ENCODE peak calls at places on chromosomes 5 and 9, in four cellular contexts. A is HFF-Myc, I is heart left ventricle, E is upper lobe of right lung. Q is an unnamed sample.

GRCh38 chr9:98795970-98796363 is 388 bp downstream of the ANKS6 start:
- DNase-seq in A (no peak), I (peak; percentile 42), E (peak; percentile 77), Q (no peak)

GRCh38 chr9:15529566-15530324 is 19.0 kb upstream of the PSIP1 start:
- DNase-seq in E (no peak), A (no peak), I (no peak), Q (no peak)

GRCh38 chr5:157076558-157076957 is 17.6 kb upstream of the HAVCR1 start:
- DNase-seq in I (no peak), A (peak; percentile 16), E (no peak), Q (peak; percentile 6)

GRCh38 chr5:146890733-146891440 is 12.3 kb upstream of the PPP2R2B start:
- DNase-seq in A (no peak), E (no peak), I (no peak), Q (peak; percentile 2)

GRCh38 chr5:139908749-139909148 is 113.1 kb downstream of the PSD2 start:
- DNase-seq in E (peak; percentile 51), I (no peak), A (no peak), Q (peak; percentile 54)

GRCh38 chr9:91825866-91826265 is 124.2 kb downstream of the ROR2 start:
- DNase-seq in E (no peak), I (no peak), A (no peak), Q (no peak)

GRCh38 chr5:173065155-173065554 is 9.0 kb downstream of the CREBRF start:
- DNase-seq in I (no peak), A (no peak), E (no peak), Q (no peak)

GRCh38 chr9:26308328-26308727 is 584.3 kb downstream of the CAAP1 start:
- DNase-seq in I (no peak), A (no peak), E (no peak), Q (no peak)

GRCh38 chr5:18507114-18507513 is 872.9 kb downstream of the TAF11L14 start:
- DNase-seq in E (no peak), A (no peak), I (no peak), Q (no peak)

GRCh38 chr9:100869321-100869720 is 159.2 kb upstream of the PLPPR1 start:
- DNase-seq in A (no peak), I (no peak), E (no peak), Q (no peak)

GRCh38 chr9:98732801-98733200 is 24.1 kb upstream of the GABBR2 start:
- DNase-seq in I (no peak), A (no peak), E (no peak), Q (no peak)

GRCh38 chr9:96139592-96140251 is 162.3 kb downstream of the HSD17B3 start:
- DNase-seq in E (no peak), I (peak; percentile 69), A (peak; percentile 74), Q (peak; percentile 82)

GRCh38 chr5:167699434-167699833 is 592.0 kb upstream of the WWC1 start:
- DNase-seq in A (peak; percentile 94), E (no peak), I (no peak), Q (peak; percentile 97)

DNA sequence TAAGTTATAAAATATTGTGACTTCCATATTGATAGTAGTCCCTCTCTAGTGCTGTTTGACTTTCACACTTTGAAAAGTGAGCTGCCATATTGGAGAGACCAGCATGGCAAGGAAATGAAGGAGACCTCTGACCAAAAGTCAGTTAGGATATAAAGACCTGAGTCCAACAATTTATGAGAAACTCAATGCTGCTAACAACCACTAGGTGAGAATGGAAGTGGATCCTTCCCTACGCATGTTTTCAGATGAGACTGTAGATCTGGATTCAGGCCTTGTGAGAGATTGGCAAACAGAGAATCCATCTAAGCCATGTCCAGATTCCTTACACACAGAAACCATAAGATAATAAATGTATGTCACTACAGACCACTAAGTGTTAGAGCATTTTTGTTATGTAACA is 81.6 kb downstream of the CTNND2 start:
- DNase-seq in I (no peak), A (no peak), E (no peak), Q (no peak)
- TF ChIP-seq CTCF in I (no peak), A (no peak), E (no peak), Q (no peak)

GRCh38 chr9:36166150-36166927 is 2.8 kb upstream of the CCIN start:
- DNase-seq in E (peak; percentile 90), A (peak; percentile 49), I (peak; percentile 83), Q (peak; percentile 82)
- H3K4me3 ChIP-seq in E (peak overlapping the region; percentile 51), A (peak overlapping the region; percentile 44), I (peak overlapping the region; percentile 29), Q (peak overlapping the region; percentile 52)

GRCh38 chr5:53089481-53089976 is 20.0 kb downstream of the MOCS2 start:
- DNase-seq in E (no peak), A (no peak), I (no peak), Q (no peak)

GRCh38 chr5:53092242-53092641 is 17.3 kb downstream of the MOCS2 start:
- DNase-seq in E (no peak), I (no peak), A (no peak), Q (no peak)

GRCh38 chr5:53090229-53090628 is 19.3 kb downstream of the MOCS2 start:
- DNase-seq in A (no peak), I (no peak), E (no peak), Q (no peak)

GRCh38 chr5:53087596-53087995 is 22.0 kb downstream of the MOCS2 start:
- DNase-seq in I (no peak), E (no peak), A (no peak), Q (no peak)

GRCh38 chr5:53091304-53091703 is 18.3 kb downstream of the MOCS2 start:
- DNase-seq in A (no peak), I (no peak), E (no peak), Q (peak; percentile 62)
- TF ChIP-seq CTCF in A (peak; percentile 3), I (no peak), E (no peak), Q (peak; percentile 10)

GRCh38 chr5:73233461-73234151 is 60.6 kb downstream of the TMEM174 start:
- DNase-seq in E (no peak), I (peak; percentile 25), A (no peak), Q (no peak)
- H3K4me3 ChIP-seq in E (peak overlapping the region; percentile 43), I (peak overlapping the region; percentile 37), A (no peak overlapping the region), Q (no peak overlapping the region)

GRCh38 chr5:109819878-109820277 is 130.2 kb downstream of the MAN2A1 start:
- DNase-seq in I (no peak), A (no peak), E (no peak), Q (no peak)
- TF ChIP-seq CTCF in I (no peak), A (no peak), E (peak; percentile 9), Q (no peak)

DNA sequence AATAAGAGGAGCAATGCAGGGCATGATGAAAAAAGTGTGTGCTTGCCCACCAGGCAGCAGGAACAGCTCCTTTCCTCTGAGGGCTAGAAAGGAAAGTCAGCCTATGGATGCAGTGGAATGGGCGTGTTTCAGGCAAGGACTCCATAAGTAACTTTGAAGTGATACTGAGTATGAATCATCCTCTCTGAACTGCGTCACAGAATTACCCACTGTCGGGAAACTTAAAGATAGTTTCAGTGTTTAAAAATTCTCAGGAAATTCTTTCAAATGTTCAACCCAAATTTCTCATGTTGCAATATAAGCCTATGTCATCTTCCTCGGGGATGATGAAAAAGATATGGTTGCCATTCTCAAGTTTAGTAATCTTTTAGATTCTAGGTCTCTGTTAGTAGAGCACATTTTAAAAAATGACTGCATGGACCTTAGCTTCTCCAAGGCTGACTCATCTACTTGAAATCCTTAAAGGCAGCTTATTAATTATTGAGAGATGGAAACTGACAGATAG is 27.7 kb downstream of the PTCD2 start:
- DNase-seq in E (no peak), I (no peak), A (peak; percentile 72), Q (peak; percentile 95)
- H3K4me3 ChIP-seq in E (no peak overlapping the region), I (no peak overlapping the region), A (no peak overlapping the region), Q (no peak overlapping the region)

DNA sequence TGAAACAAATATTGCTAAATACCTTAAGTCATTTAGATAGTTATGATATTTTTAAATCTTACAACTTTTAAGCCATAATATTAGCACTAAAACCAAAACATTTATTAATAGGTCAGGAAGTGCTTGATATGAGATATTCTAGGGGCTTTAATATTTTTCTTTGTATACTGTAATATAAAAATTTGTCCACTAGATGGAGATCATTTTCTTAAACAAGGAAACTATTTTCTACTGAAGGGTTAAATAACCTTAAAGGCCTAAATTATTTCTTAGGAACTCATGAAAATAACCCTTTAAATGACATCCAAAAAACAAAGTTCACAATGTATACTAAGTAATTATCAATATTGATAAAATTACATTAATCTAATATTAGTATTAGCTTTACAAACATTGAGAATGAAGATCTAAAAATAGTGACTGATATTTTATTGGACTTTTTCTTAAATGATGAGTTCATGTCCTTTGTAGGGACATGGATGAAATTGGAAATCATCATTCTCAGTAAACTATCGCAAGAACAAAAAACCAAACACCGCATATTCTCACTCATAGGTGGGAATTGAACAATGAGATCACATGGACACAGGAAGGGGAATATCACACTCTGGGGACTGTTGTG is 635.7 kb downstream of the RAB3C start:
- DNase-seq in E (no peak), A (no peak), I (no peak), Q (peak; percentile 35)
- TF ChIP-seq CTCF in E (peak; percentile 48), A (no peak), I (peak; percentile 50), Q (peak; percentile 29)

GRCh38 chr5:135578305-135578684 is 496 bp downstream of the CXCL14 start:
- DNase-seq in I (no peak), A (no peak), E (no peak), Q (no peak)
- H3K4me3 ChIP-seq in I (no peak overlapping the region), A (no peak overlapping the region), E (no peak overlapping the region), Q (no peak overlapping the region)

DNA sequence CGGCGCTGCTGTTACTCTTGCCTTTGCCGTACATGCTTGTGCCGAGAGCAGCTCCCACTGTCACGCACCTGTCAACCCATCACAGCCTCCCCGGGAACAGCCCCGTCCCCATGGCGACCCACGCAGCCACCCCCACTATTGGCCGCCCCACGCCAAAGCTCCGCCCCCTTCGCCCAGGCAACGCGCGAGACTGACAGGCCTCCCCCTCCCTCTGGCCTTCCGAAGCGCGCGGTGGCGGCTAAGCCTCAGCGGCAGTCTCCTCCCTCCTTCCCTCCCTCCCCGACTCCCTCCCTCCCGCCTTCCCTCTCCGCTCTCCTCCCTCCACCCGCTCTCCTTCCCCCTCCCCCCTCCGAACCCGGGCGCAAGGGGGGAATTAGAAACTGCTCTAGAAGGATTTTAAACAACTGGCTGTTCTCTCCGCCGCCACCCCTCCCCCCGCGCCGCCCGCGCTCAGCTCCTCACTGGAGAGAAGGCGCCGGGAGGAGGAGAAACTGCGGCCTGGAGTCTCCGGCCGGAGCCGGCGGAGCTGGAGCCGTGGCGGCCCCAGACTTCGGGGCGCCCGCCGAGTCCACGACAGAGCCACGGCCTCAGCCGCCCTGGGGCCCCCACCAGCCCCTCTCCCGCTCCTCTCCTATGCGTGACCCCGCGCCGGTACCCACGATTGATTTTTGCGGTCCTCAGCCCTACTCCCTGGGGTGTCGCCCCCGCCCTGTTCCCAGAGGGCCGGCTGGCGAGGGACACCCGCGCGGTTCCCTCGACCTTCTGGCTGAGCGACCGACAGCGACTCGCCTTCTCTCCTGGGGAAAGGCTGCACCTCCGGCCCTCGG is at the start of gene SSBP2:
- DNase-seq in I (peak; percentile 99), A (peak; percentile 91), E (peak; percentile 99), Q (peak; percentile 100)
- TF ChIP-seq CTCF in I (no peak), A (no peak), E (no peak), Q (no peak)

Q was measured in cardiac fibroblast.